ENCODE peak calls at places on chromosome 6, in four cellular contexts. One of them, this sample, is unnamed.

GRCh38 chr6:160331753-160332152 is 16.4 kb upstream of the SLC22A3 start:
- DNase-seq in lower leg skin: no peak
- DNase-seq in natural killer cell: no peak
- DNase-seq in AG04450: no peak
- DNase-seq in this sample: no peak

GRCh38 chr6:87731080-87731479 is 29.0 kb upstream of the AKIRIN2 start:
- DNase-seq in lower leg skin: no peak
- DNase-seq in natural killer cell: no peak
- DNase-seq in AG04450: no peak
- DNase-seq in this sample: no peak

GRCh38 chr6:84696181-84696580 is 68.2 kb downstream of the TBX18 start:
- DNase-seq in lower leg skin: no peak
- DNase-seq in natural killer cell: no peak
- DNase-seq in AG04450: no peak
- DNase-seq in this sample: no peak

GRCh38 chr6:50410577-50410976 is 302.7 kb upstream of the TFAP2D start:
- DNase-seq in lower leg skin: no peak
- DNase-seq in natural killer cell: no peak
- DNase-seq in AG04450: no peak
- DNase-seq in this sample: no peak

GRCh38 chr6:38427492-38428210 is 212.1 kb downstream of the BTBD9 start:
- DNase-seq in lower leg skin: no peak
- DNase-seq in natural killer cell: no peak
- DNase-seq in AG04450: no peak
- DNase-seq in this sample: no peak

GRCh38 chr6:160093061-160093460 is 28.6 kb upstream of the SLC22A1 start:
- DNase-seq in lower leg skin: no peak
- DNase-seq in natural killer cell: no peak
- DNase-seq in AG04450: no peak
- DNase-seq in this sample: no peak

GRCh38 chr6:39496951-39497350 is 174.4 kb upstream of the KCNK16 start:
- DNase-seq in lower leg skin: no peak
- DNase-seq in natural killer cell: no peak
- DNase-seq in AG04450: no peak
- DNase-seq in this sample: no peak

GRCh38 chr6:122122686-122123085 is 276.8 kb upstream of the HSF2 start:
- DNase-seq in lower leg skin: no peak
- DNase-seq in natural killer cell: no peak
- DNase-seq in AG04450: no peak
- DNase-seq in this sample: no peak

GRCh38 chr6:168004945-168005344 is 7.5 kb downstream of the KIF25 start:
- DNase-seq in lower leg skin: no peak
- DNase-seq in natural killer cell: no peak
- DNase-seq in AG04450: no peak
- DNase-seq in this sample: no peak

GRCh38 chr6:1986454-1987243 is 258.8 kb downstream of the GMDS start:
- DNase-seq in lower leg skin: no peak
- DNase-seq in natural killer cell: no peak
- DNase-seq in AG04450: no peak
- DNase-seq in this sample: no peak

GRCh38 chr6:10658910-10659696 is 35.3 kb downstream of the C6orf52 start:
- DNase-seq in lower leg skin: no peak
- DNase-seq in natural killer cell: no peak
- DNase-seq in AG04450: no peak
- DNase-seq in this sample: no peak

GRCh38 chr6:150806790-150807189 is 58.7 kb upstream of the MTHFD1L start:
- DNase-seq in lower leg skin: no peak
- DNase-seq in natural killer cell: no peak
- DNase-seq in AG04450: no peak
- DNase-seq in this sample: no peak

GRCh38 chr6:125114248-125114858 is 39.2 kb upstream of the TPD52L1 start:
- DNase-seq in lower leg skin: no peak
- DNase-seq in natural killer cell: no peak
- DNase-seq in AG04450: no peak
- DNase-seq in this sample: no peak

GRCh38 chr6:24394777-24395437 is 7.8 kb upstream of the MRS2 start:
- DNase-seq in lower leg skin: no peak
- DNase-seq in natural killer cell: no peak
- DNase-seq in AG04450: peak; percentile 41
- DNase-seq in this sample: no peak

GRCh38 chr6:83252717-83253116 is 59.6 kb downstream of the RWDD2A start:
- DNase-seq in lower leg skin: no peak
- DNase-seq in natural killer cell: no peak
- DNase-seq in AG04450: peak; percentile 51
- DNase-seq in this sample: no peak

GRCh38 chr6:126252154-126252553 is 87.8 kb upstream of the CENPW start:
- DNase-seq in lower leg skin: no peak
- DNase-seq in natural killer cell: no peak
- DNase-seq in AG04450: no peak
- DNase-seq in this sample: no peak
- TF ChIP-seq CTCF in lower leg skin: no peak
- TF ChIP-seq CTCF in natural killer cell: no peak
- TF ChIP-seq CTCF in AG04450: no peak
- TF ChIP-seq CTCF in this sample: no peak

GRCh38 chr6:144728804-144729203 is 443.7 kb downstream of the UTRN start:
- DNase-seq in lower leg skin: no peak
- DNase-seq in natural killer cell: no peak
- DNase-seq in AG04450: no peak
- DNase-seq in this sample: no peak
- TF ChIP-seq CTCF in lower leg skin: no peak
- TF ChIP-seq CTCF in natural killer cell: no peak
- TF ChIP-seq CTCF in AG04450: no peak
- TF ChIP-seq CTCF in this sample: no peak

GRCh38 chr6:126176266-126176665 is 163.6 kb upstream of the CENPW start:
- DNase-seq in lower leg skin: no peak
- DNase-seq in natural killer cell: no peak
- DNase-seq in AG04450: no peak
- DNase-seq in this sample: no peak
- TF ChIP-seq CTCF in lower leg skin: no peak
- TF ChIP-seq CTCF in natural killer cell: no peak
- TF ChIP-seq CTCF in AG04450: peak; percentile 40
- TF ChIP-seq CTCF in this sample: peak; percentile 49

GRCh38 chr6:56891754-56892153 is 63.2 kb upstream of the BEND6 start:
- DNase-seq in lower leg skin: no peak
- DNase-seq in natural killer cell: no peak
- DNase-seq in AG04450: peak; percentile 8
- DNase-seq in this sample: no peak
- TF ChIP-seq CTCF in lower leg skin: no peak
- TF ChIP-seq CTCF in natural killer cell: no peak
- TF ChIP-seq CTCF in AG04450: peak; percentile 27
- TF ChIP-seq CTCF in this sample: no peak

GRCh38 chr6:149431905-149432775 is 32.1 kb downstream of the SUMO4 start:
- DNase-seq in lower leg skin: peak; percentile 98
- DNase-seq in natural killer cell: peak; percentile 82
- DNase-seq in AG04450: peak; percentile 53
- DNase-seq in this sample: peak; percentile 93
- TF ChIP-seq CTCF in lower leg skin: peak; percentile 90
- TF ChIP-seq CTCF in natural killer cell: peak; percentile 95
- TF ChIP-seq CTCF in AG04450: peak; percentile 96
- TF ChIP-seq CTCF in this sample: peak; percentile 99

GRCh38 chr6:31763617-31763940 is 1.1 kb downstream of the SAPCD1 start:
- DNase-seq in lower leg skin: no peak
- DNase-seq in natural killer cell: no peak
- DNase-seq in AG04450: no peak
- DNase-seq in this sample: no peak

GRCh38 chr6:31762878-31763616 is 591 bp downstream of the SAPCD1 start:
- DNase-seq in lower leg skin: no peak
- DNase-seq in natural killer cell: no peak
- DNase-seq in AG04450: no peak
- DNase-seq in this sample: no peak

GRCh38 chr6:31761343-31761742 is 1.1 kb upstream of the SAPCD1 start:
- DNase-seq in lower leg skin: no peak
- DNase-seq in natural killer cell: no peak
- DNase-seq in AG04450: no peak
- DNase-seq in this sample: no peak

GRCh38 chr6:31760790-31761189 is 1.7 kb upstream of the SAPCD1 start:
- DNase-seq in lower leg skin: no peak
- DNase-seq in natural killer cell: no peak
- DNase-seq in AG04450: no peak
- DNase-seq in this sample: no peak

DNA sequence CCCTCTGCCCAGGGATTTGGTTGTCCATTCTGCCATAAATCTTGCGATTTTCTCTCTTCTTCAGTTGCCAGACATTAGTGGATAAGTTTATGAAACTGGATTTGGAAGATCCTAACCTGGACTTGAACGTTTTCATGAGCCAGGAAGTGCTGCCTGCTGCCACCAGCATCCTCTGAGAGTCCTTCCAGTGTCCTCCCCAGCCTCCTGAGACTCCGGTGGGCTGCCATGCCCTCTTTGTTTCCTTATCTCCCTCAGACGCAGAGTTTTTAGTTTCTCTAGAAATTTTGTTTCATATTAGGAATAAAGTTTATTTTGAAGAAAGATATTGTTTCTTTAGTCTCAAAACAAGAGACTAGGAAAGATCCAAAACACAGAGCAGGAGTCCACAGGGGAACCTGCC is at the start of gene SAPCD1:
- DNase-seq in lower leg skin: no peak
- DNase-seq in natural killer cell: no peak
- DNase-seq in AG04450: no peak
- DNase-seq in this sample: no peak
- TF ChIP-seq CTCF in lower leg skin: no peak
- TF ChIP-seq CTCF in natural killer cell: no peak
- TF ChIP-seq CTCF in AG04450: no peak
- TF ChIP-seq CTCF in this sample: no peak